ENCODE peak calls at places on chromosomes 5 and 9, in five cellular contexts. I is pancreas; Y is CD4-positive, CD25-positive, alpha-beta regulatory T cell; H is OCI-LY7; G is suprapubic skin. X is an unnamed sample.

GRCh38 chr5:146623009-146623408 is 107.0 kb upstream of the GPR151 start:
- DNase-seq in I (no peak), Y (no peak), H (no peak), G (no peak), X (no peak)

GRCh38 chr5:17429353-17429752 is 68.7 kb upstream of the TAF11L2 start:
- DNase-seq in I (no peak), Y (no peak), H (no peak), G (no peak), X (no peak)

GRCh38 chr5:172714491-172715420 is 56.2 kb downstream of the DUSP1 start:
- DNase-seq in I (peak; percentile 82), Y (peak; percentile 42), H (peak; percentile 71), G (peak; percentile 94), X (peak; percentile 50)

GRCh38 chr9:80649001-80649420 is 1040.3 kb downstream of the TLE1 start:
- DNase-seq in I (no peak), Y (no peak), H (no peak), G (no peak), X (no peak)

GRCh38 chr9:29332789-29333188 is 1759.5 kb upstream of the C9orf72 start:
- DNase-seq in I (no peak), Y (no peak), H (no peak), G (no peak), X (no peak)

GRCh38 chr5:149379807-149380374 is 799 bp upstream of the IL17B start:
- DNase-seq in I (no peak), Y (no peak), H (no peak), G (no peak), X (no peak)

GRCh38 chr5:43627028-43627427 is 24.0 kb downstream of the NNT start:
- DNase-seq in I (no peak), Y (peak; percentile 5), H (peak; percentile 31), G (no peak), X (peak; percentile 33)

GRCh38 chr5:94613583-94613982 is 4.8 kb downstream of the KIAA0825 start:
- DNase-seq in I (no peak), Y (no peak), H (peak; percentile 44), G (no peak), X (no peak)

GRCh38 chr5:131984945-131985665 is 26.4 kb downstream of the ACSL6 start:
- DNase-seq in I (peak; percentile 31), Y (no peak), H (no peak), G (peak; percentile 35), X (no peak)

GRCh38 chr5:80641353-80641752 is 13.1 kb upstream of the MSH3 start:
- DNase-seq in I (no peak), Y (no peak), H (no peak), G (no peak), X (no peak)

DNA sequence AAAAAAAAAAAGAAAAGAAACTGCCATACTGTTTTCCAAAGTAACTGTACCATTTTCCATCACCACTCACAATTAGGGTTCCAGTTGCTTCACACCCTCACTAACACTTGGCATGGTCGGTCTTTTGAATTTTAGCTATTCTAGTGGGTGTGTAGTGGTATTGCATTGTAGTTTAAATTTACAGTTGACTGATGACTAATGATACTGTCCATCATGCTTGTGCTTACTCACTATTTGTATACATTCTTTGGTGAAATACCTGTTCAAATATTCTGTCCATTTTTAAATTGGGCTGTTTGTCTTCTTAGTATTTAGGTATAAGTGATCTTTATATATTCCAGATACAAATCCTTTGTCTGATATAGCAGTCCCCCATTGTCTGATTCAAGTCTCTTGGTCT is 36.2 kb upstream of the ZNF169 start:
- DNase-seq in I (no peak), Y (no peak), H (no peak), G (no peak), X (no peak)
- H3K4me3 ChIP-seq in I (no peak overlapping the region), Y (no peak overlapping the region), H (no peak overlapping the region), G (no peak overlapping the region), X (no peak overlapping the region)

GRCh38 chr5:6634327-6634713 is 1.1 kb downstream of the SRD5A1 start:
- DNase-seq in I (no peak), Y (no peak), H (peak; percentile 49), G (no peak), X (no peak)
- H3K4me3 ChIP-seq in I (peak overlapping the region; percentile 93), Y (peak overlapping the region; percentile 23), H (peak overlapping the region; percentile 97), G (peak overlapping the region; percentile 94), X (peak overlapping the region; percentile 97)

DNA sequence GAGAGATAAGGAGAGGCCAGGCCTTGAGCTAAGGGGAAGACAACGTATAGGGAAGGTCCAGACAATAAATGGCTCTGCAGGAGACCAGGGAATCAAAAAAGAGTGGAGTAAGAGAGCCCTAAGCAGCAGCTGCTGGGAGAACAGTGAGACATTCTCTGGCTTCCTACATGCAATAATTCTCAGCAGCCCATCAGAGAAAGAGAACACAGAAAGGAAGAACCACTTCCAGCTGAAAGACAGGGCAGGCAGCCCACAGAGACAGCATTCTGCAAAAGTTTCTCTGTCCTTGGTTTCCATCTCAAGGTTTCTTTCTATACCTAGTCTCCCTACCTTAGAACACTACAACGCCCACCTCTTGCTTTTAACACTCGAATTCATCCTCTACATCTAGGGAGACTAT is 189.9 kb downstream of the DEPDC1B start:
- DNase-seq in I (no peak), Y (no peak), H (no peak), G (no peak), X (no peak)
- H3K4me3 ChIP-seq in I (no peak overlapping the region), Y (no peak overlapping the region), H (no peak overlapping the region), G (no peak overlapping the region), X (no peak overlapping the region)

GRCh38 chr5:61245936-61246335 is 83.7 kb upstream of the SMIM15 start:
- DNase-seq in I (no peak), Y (no peak), H (no peak), G (no peak), X (no peak)
- H3K4me3 ChIP-seq in I (no peak overlapping the region), Y (no peak overlapping the region), H (no peak overlapping the region), G (no peak overlapping the region), X (no peak overlapping the region)

GRCh38 chr9:91150273-91151013 is 211.3 kb downstream of the AUH start:
- DNase-seq in I (no peak), Y (no peak), H (no peak), G (no peak), X (no peak)

GRCh38 chr9:91147079-91147708 is 214.5 kb downstream of the AUH start:
- DNase-seq in I (no peak), Y (no peak), H (no peak), G (no peak), X (no peak)

GRCh38 chr9:91146391-91147019 is 215.2 kb downstream of the AUH start:
- DNase-seq in I (no peak), Y (no peak), H (no peak), G (no peak), X (no peak)

GRCh38 chr9:91145496-91145895 is 216.2 kb downstream of the AUH start:
- DNase-seq in I (no peak), Y (no peak), H (no peak), G (no peak), X (no peak)

GRCh38 chr9:91148306-91148705 is 213.4 kb downstream of the AUH start:
- DNase-seq in I (no peak), Y (no peak), H (no peak), G (no peak), X (no peak)
- H3K4me3 ChIP-seq in I (no peak overlapping the region), Y (no peak overlapping the region), H (no peak overlapping the region), G (no peak overlapping the region), X (no peak overlapping the region)

GRCh38 chr9:33535541-33535940 is 11.5 kb downstream of the ANKRD18B start:
- DNase-seq in I (no peak), Y (no peak), H (no peak), G (no peak), X (no peak)
- H3K4me3 ChIP-seq in I (no peak overlapping the region), Y (no peak overlapping the region), H (no peak overlapping the region), G (no peak overlapping the region), X (no peak overlapping the region)

X was measured in Jurkat, Clone E6-1.